ENCODE peak calls at places on chromosomes 13 and 19, in seven cellular contexts. P is GM23338; Q is CD4-positive, alpha-beta T cell; F is A673; X is breast epithelium; Z is neuronal stem cell; K is mammary epithelial cell. N is an unnamed sample.

GRCh38 chr19:10293637-10294367 is 4.0 kb downstream of the ICAM5 start:
- DNase-seq in P (peak; percentile 41), Q (no peak), F (no peak), X (no peak), Z (no peak), K (no peak), N (no peak)

GRCh38 chr13:44421853-44422525 is 48.4 kb downstream of the SERP2 start:
- DNase-seq in P (no peak), Q (no peak), F (no peak), X (no peak), Z (no peak), K (no peak), N (no peak)

GRCh38 chr13:99322297-99323103 is 15.3 kb upstream of the GPR183 start:
- DNase-seq in P (no peak), Q (no peak), F (no peak), X (no peak), Z (no peak), K (peak; percentile 68), N (no peak)

GRCh38 chr13:69903081-69903480 is 204.5 kb upstream of the ATXN8OS start:
- DNase-seq in P (no peak), Q (no peak), F (no peak), X (no peak), Z (no peak), K (no peak), N (no peak)

GRCh38 chr13:111335263-111335662 is 14.8 kb downstream of the TEX29 start:
- DNase-seq in P (no peak), Q (no peak), F (no peak), X (no peak), Z (no peak), K (no peak), N (no peak)

GRCh38 chr13:111315347-111315995 is 5.0 kb upstream of the TEX29 start:
- DNase-seq in P (no peak), Q (no peak), F (no peak), X (no peak), Z (no peak), K (no peak), N (no peak)

GRCh38 chr13:31755803-31756212 is 16.5 kb downstream of the RXFP2 start:
- DNase-seq in P (no peak), Q (no peak), F (no peak), X (no peak), Z (no peak), K (no peak), N (no peak)

GRCh38 chr13:51453308-51453958 is 597 bp upstream of the INTS6 start:
- DNase-seq in P (peak; percentile 74), Q (peak; percentile 73), F (peak; percentile 78), X (no peak), Z (no peak), K (no peak), N (no peak)

GRCh38 chr13:72463561-72463960 is 263.9 kb downstream of the MZT1 start:
- DNase-seq in P (no peak), Q (no peak), F (no peak), X (no peak), Z (no peak), K (no peak), N (no peak)

GRCh38 chr13:28684257-28684656 is 25.3 kb downstream of the POMP start:
- DNase-seq in P (peak; percentile 95), Q (no peak), F (peak; percentile 14), X (no peak), Z (peak; percentile 30), K (peak; percentile 6), N (no peak)

GRCh38 chr19:39406656-39407393 is at the start of gene ZFP36:
- DNase-seq in P (peak; percentile 83), Q (peak; percentile 95), F (peak; percentile 76), X (peak; percentile 91), Z (no peak), K (peak; percentile 90), N (no peak)

GRCh38 chr13:20582026-20582425 is 15.1 kb downstream of the IFT88 start:
- DNase-seq in P (no peak), Q (no peak), F (no peak), X (no peak), Z (no peak), K (no peak), N (no peak)

GRCh38 chr13:106488075-106488474 is 47.4 kb downstream of the EFNB2 start:
- DNase-seq in P (no peak), Q (no peak), F (no peak), X (no peak), Z (no peak), K (no peak), N (no peak)

GRCh38 chr13:92297971-92298942 is 899.8 kb downstream of the GPC5 start:
- DNase-seq in P (peak; percentile 63), Q (no peak), F (no peak), X (no peak), Z (no peak), K (no peak), N (no peak)

GRCh38 chr13:93227280-93227905 is 786 bp downstream of the GPC6 start:
- DNase-seq in P (peak; percentile 66), Q (no peak), F (peak; percentile 74), X (no peak), Z (peak; percentile 66), K (peak; percentile 81), N (no peak)

GRCh38 chr13:66659291-66660012 is 570.7 kb downstream of the PCDH9 start:
- DNase-seq in P (no peak), Q (no peak), F (peak; percentile 15), X (no peak), Z (no peak), K (no peak), N (no peak)

GRCh38 chr13:66657165-66657895 is 572.8 kb downstream of the PCDH9 start:
- DNase-seq in P (peak; percentile 8), Q (no peak), F (peak; percentile 72), X (peak; percentile 80), Z (no peak), K (peak; percentile 97), N (peak; percentile 99)

GRCh38 chr13:66660013-66660804 is 569.9 kb downstream of the PCDH9 start:
- DNase-seq in P (no peak), Q (no peak), F (peak; percentile 52), X (no peak), Z (no peak), K (peak; percentile 61), N (peak; percentile 34)

GRCh38 chr13:66661336-66661735 is 568.8 kb downstream of the PCDH9 start:
- DNase-seq in P (no peak), Q (no peak), F (no peak), X (no peak), Z (no peak), K (no peak), N (no peak)

GRCh38 chr13:66656050-66656449 is 574.1 kb downstream of the PCDH9 start:
- DNase-seq in P (peak; percentile 17), Q (no peak), F (no peak), X (no peak), Z (no peak), K (no peak), N (no peak)
- H3K27ac ChIP-seq in P (no peak overlapping the region), Q (no peak overlapping the region), F (no peak overlapping the region), X (no peak overlapping the region), Z (peak overlapping the region; percentile 7), K (no peak overlapping the region), N (peak overlapping the region; percentile 80)

GRCh38 chr19:18292460-18292809 is 11.0 kb upstream of the JUND start:
- DNase-seq in P (peak; percentile 70), Q (no peak), F (peak; percentile 63), X (peak; percentile 64), Z (no peak), K (peak; percentile 41), N (no peak)
- H3K27ac ChIP-seq in P (peak overlapping the region; percentile 98), Q (peak overlapping the region; percentile 96), F (peak overlapping the region; percentile 98), X (peak overlapping the region; percentile 100), Z (peak overlapping the region; percentile 92), K (no peak overlapping the region), N (peak overlapping the region; percentile 62)

GRCh38 chr19:55321466-55321865 is 3.7 kb downstream of the TMEM150B start:
- DNase-seq in P (no peak), Q (no peak), F (no peak), X (no peak), Z (no peak), K (no peak), N (no peak)
- H3K27ac ChIP-seq in P (no peak overlapping the region), Q (no peak overlapping the region), F (no peak overlapping the region), X (no peak overlapping the region), Z (no peak overlapping the region), K (no peak overlapping the region), N (no peak overlapping the region)

GRCh38 chr19:16435999-16436650 is 35.6 kb downstream of the EPS15L1 start:
- DNase-seq in P (no peak), Q (no peak), F (no peak), X (no peak), Z (no peak), K (no peak), N (no peak)

GRCh38 chr19:16441661-16442071 is 30.1 kb downstream of the EPS15L1 start:
- DNase-seq in P (peak; percentile 80), Q (no peak), F (peak; percentile 37), X (no peak), Z (peak; percentile 38), K (no peak), N (no peak)

GRCh38 chr19:16433986-16434385 is 37.8 kb downstream of the EPS15L1 start:
- DNase-seq in P (no peak), Q (no peak), F (no peak), X (no peak), Z (no peak), K (no peak), N (no peak)

GRCh38 chr19:16435238-16435911 is 36.4 kb downstream of the EPS15L1 start:
- DNase-seq in P (no peak), Q (no peak), F (no peak), X (peak; percentile 57), Z (no peak), K (peak; percentile 64), N (no peak)

DNA sequence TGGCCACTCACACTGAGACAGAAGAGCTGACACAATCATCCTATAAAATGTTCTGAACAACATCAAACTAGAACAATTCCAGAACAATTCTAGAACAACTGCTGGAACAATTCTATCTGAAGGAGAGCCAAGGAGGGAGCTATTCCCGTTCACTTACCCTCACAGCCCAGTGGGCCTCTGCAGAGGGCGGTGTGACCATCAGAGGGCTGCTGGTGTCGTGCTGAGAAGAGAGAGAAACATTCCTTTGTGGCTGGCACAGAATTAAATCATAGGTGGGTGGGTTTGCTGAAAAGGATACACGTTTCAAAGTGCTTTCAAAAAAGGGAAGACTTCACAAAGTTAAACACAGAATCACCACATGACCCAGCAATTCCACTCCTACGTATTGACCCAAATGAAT is 35.0 kb downstream of the EPS15L1 start:
- DNase-seq in P (no peak), Q (no peak), F (no peak), X (no peak), Z (no peak), K (no peak), N (no peak)
- H3K27ac ChIP-seq in P (no peak overlapping the region), Q (no peak overlapping the region), F (no peak overlapping the region), X (no peak overlapping the region), Z (no peak overlapping the region), K (no peak overlapping the region), N (no peak overlapping the region)

GRCh38 chr19:17117250-17117789 is 41.7 kb downstream of the MYO9B start:
- DNase-seq in P (no peak), Q (no peak), F (no peak), X (no peak), Z (no peak), K (no peak), N (no peak)
- H3K27ac ChIP-seq in P (no peak overlapping the region), Q (no peak overlapping the region), F (no peak overlapping the region), X (peak overlapping the region; percentile 56), Z (no peak overlapping the region), K (no peak overlapping the region), N (no peak overlapping the region)

N was measured in epithelial cell of prostate.